ENCODE peak calls at places on chromosome 3, in four cellular contexts. S is HepG2, L is GM12878, T is K562. B is an unnamed sample.

GRCh38 chr3:111143-112069 is 85.2 kb upstream of the CHL1 start:
- DNase-seq in T (no peak), L (peak; percentile 7), S (peak; percentile 6), B (peak; percentile 6)

GRCh38 chr3:52463420-52463819 is 8.0 kb downstream of the NISCH start:
- DNase-seq in S (no peak), T (no peak), L (no peak), B (no peak)

GRCh38 chr3:14452676-14453367 is 50.4 kb downstream of the SLC6A6 start:
- DNase-seq in S (no peak), L (no peak), T (no peak), B (peak; percentile 83)

GRCh38 chr3:171531716-171532115 is 71.5 kb upstream of the TNIK start:
- DNase-seq in S (no peak), L (no peak), T (no peak), B (no peak)

GRCh38 chr3:10283638-10284037 is 9.1 kb downstream of the GHRL start:
- DNase-seq in T (no peak), L (no peak), S (no peak), B (no peak)

GRCh38 chr3:25910997-25911396 is 121.1 kb downstream of the OXSM start:
- DNase-seq in S (peak; percentile 12), T (peak; percentile 24), L (no peak), B (no peak)

GRCh38 chr3:100611221-100611620 is 1.8 kb downstream of the ADGRG7 start:
- DNase-seq in S (no peak), T (no peak), L (no peak), B (no peak)

GRCh38 chr3:94137377-94137776 is 74.5 kb downstream of the NSUN3 start:
- DNase-seq in S (no peak), L (no peak), T (no peak), B (no peak)

GRCh38 chr3:130341388-130341787 is 4.1 kb upstream of the COL6A5 start:
- DNase-seq in L (no peak), S (no peak), T (no peak), B (no peak)

GRCh38 chr3:84077479-84077878 is 881.3 kb upstream of the CADM2 start:
- DNase-seq in L (no peak), T (no peak), S (no peak), B (no peak)

GRCh38 chr3:124999897-125000296 is 55.9 kb downstream of the HEG1 start:
- DNase-seq in S (no peak), T (no peak), L (no peak), B (no peak)

GRCh38 chr3:47004369-47005211 is 25.1 kb downstream of the NBEAL2 start:
- DNase-seq in S (no peak), T (no peak), L (no peak), B (no peak)

GRCh38 chr3:146491303-146491702 is 21.9 kb upstream of the PLSCR2 start:
- DNase-seq in L (no peak), T (no peak), S (no peak), B (no peak)

GRCh38 chr3:72520690-72521308 is 327.4 kb downstream of the SHQ1 start:
- DNase-seq in T (no peak), L (no peak), S (peak; percentile 53), B (no peak)

GRCh38 chr3:65851827-65852226 is 186.9 kb downstream of the MAGI1 start:
- DNase-seq in S (no peak), T (no peak), L (no peak), B (no peak)

DNA sequence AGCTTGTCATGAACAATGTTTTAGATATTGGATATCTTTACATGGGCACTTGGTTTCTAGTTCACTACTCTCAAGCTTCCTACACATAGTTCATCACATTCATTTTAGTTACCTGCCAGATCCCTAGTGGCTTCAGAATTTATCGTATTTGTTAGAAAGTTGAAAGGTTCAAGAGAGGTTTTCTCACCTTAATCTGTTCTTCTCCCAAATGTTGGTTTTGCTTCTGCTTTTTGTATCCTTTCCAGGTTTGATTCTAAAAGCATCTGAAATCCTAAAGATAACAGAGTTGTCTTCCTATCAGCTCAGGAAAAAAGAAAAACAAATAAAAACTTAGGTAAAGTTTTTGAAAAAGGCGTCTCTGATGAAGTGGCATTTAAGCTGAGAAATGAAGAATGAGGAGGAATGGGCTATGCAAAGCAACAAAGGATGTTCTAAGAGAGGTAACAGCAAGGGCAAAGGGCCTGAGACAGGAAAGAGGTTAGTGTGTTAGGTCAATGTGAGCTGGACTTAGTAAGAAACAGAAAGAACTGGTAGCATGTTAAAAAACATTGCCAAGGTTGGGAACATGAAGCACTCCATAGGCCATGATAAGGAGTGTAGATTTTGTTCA is 104.7 kb upstream of the CMC1 start:
- DNase-seq in T (no peak), S (no peak), L (no peak), B (no peak)
- TF ChIP-seq CEBPB in T (no peak), S (no peak), L (no peak), B (no peak)

GRCh38 chr3:39107874-39108308 is 411 bp downstream of the TTC21A start:
- DNase-seq in L (no peak), T (no peak), S (no peak), B (no peak)
- TF ChIP-seq CHD4 in L (no peak), T (no peak), S (no peak), B (no peak)

DNA sequence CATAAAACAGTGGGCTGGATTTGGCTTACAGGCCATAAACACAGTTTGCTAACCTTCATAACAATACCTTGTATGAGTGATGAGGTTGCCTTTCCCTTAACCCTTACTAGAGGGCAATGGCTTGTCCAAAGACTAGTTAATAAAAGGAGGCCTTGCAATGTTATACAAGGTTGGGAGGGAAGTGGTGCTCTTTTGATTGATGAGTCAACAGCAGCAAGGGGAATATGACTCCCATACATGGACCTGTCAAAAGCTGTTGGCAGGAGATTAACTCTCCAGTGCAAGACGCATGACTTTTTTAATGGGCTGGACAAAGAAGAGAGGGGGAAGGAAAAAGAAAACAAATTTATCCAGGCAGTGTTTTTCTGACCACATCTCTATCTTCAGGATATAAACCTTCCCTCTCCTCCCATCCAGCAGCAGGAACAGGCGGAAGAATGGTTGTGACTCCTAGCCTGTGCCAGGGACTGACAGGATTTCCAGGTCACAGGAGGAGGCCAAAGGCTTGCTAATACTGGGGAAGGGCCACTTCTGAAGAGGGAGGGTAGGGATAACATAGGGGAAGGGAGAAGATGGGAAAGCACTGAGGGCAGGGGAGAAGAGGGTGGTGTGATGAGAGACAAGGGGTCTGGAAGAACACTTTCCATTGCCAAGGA is 35.2 kb upstream of the ARL14 start:
- DNase-seq in L (no peak), S (no peak), T (no peak), B (no peak)
- TF ChIP-seq CEBPB in L (no peak), S (no peak), T (no peak), B (no peak)

GRCh38 chr3:59541352-59541751 is 491.5 kb upstream of the CFAP20DC start:
- DNase-seq in L (no peak), T (no peak), S (no peak), B (no peak)

GRCh38 chr3:59546522-59546921 is 496.7 kb upstream of the CFAP20DC start:
- DNase-seq in S (no peak), L (no peak), T (no peak), B (no peak)

GRCh38 chr3:59547874-59548273 is 498.0 kb upstream of the CFAP20DC start:
- DNase-seq in S (no peak), L (no peak), T (no peak), B (no peak)

GRCh38 chr3:59542276-59542675 is 492.5 kb upstream of the CFAP20DC start:
- DNase-seq in S (no peak), L (no peak), T (no peak), B (no peak)

GRCh38 chr3:59545369-59545768 is 495.5 kb upstream of the CFAP20DC start:
- DNase-seq in T (no peak), S (no peak), L (no peak), B (no peak)
- TF ChIP-seq CHD4 in T (no peak), S (no peak), L (no peak), B (no peak)

DNA sequence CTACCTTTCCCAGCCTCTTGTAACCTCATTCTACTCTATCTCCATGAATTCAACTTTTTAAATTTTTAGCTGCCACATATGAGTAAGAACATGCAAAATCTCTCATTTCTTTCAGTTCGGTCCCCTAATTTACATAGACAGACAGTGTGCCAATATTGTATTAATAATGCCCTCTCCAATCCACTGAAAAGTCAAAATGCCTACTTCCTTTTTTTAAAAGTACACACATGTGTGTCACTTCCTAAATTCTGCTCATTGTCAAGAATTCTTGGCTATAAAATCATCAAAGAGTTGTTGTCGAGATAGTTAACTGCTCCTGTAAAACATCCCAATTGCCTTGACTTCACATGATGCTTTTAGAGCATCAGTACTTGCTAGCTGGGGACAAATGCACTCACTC is 84.2 kb upstream of the IL12A start:
- DNase-seq in S (no peak), T (no peak), L (no peak), B (no peak)
- TF ChIP-seq CEBPB in S (no peak), T (no peak), L (no peak), B (no peak)

B was measured in A549.